ENCODE peak calls at places on chromosomes 1 and 21, in seven cellular contexts. E is right lobe of liver, L is PC-9, A is lower lobe of right lung, V is GM23338, Z is body of pancreas, B is AG04450. C is an unnamed sample. For H3K27me3, the result is how much of the 10 kb centered on the place peaks cover.

GRCh38 chr1:53115403-53116306 is 26.8 kb downstream of the SLC1A7 start:
- DNase-seq in E (no peak), L (peak), A (no peak), V (peak), Z (no peak), B (no peak), C (peak)

GRCh38 chr1:204819495-204819894 is 51.2 kb upstream of the NFASC start:
- DNase-seq in E (no peak), L (no peak), A (no peak), V (no peak), Z (no peak), B (no peak), C (no peak)

GRCh38 chr1:168273575-168273974 is 7.1 kb upstream of the TBX19 start:
- DNase-seq in E (no peak), L (no peak), A (no peak), V (no peak), Z (no peak), B (no peak), C (no peak)

GRCh38 chr1:78834201-78834741 is 172.3 kb downstream of the ADGRL4 start:
- DNase-seq in E (no peak), L (no peak), A (no peak), V (no peak), Z (no peak), B (no peak), C (no peak)

GRCh38 chr1:174748603-174749002 is 251.1 kb upstream of the CACYBP start:
- DNase-seq in E (no peak), L (no peak), A (no peak), V (no peak), Z (no peak), B (no peak), C (no peak)

GRCh38 chr21:24941316-24942185 is 665.7 kb downstream of the MRPL39 start:
- DNase-seq in E (no peak), L (no peak), A (no peak), V (peak), Z (no peak), B (no peak), C (peak)

GRCh38 chr1:180440335-180440734 is 62.0 kb downstream of the ACBD6 start:
- DNase-seq in E (no peak), L (no peak), A (no peak), V (no peak), Z (no peak), B (no peak), C (no peak)

GRCh38 chr1:27992271-27992670 is 32.5 kb downstream of the XKR8 start:
- DNase-seq in E (no peak), L (no peak), A (peak), V (no peak), Z (no peak), B (no peak), C (no peak)

GRCh38 chr1:9753121-9753531 is 70.6 kb downstream of the CLSTN1 start:
- DNase-seq in E (no peak), L (no peak), A (no peak), V (no peak), Z (peak), B (peak), C (no peak)

GRCh38 chr1:212225416-212225815 is 59.8 kb upstream of the PPP2R5A start:
- DNase-seq in E (no peak), L (no peak), A (no peak), V (peak), Z (no peak), B (no peak), C (no peak)

GRCh38 chr1:229063154-229063553 is 207.8 kb upstream of the RAB4A start:
- DNase-seq in E (no peak), L (no peak), A (no peak), V (no peak), Z (no peak), B (no peak), C (no peak)

GRCh38 chr1:54857741-54858665 is 29.0 kb downstream of the DHCR24 start:
- DNase-seq in E (peak), L (peak), A (no peak), V (no peak), Z (no peak), B (no peak), C (peak)

GRCh38 chr1:87588445-87588844 is 259.8 kb downstream of the LMO4 start:
- DNase-seq in E (no peak), L (no peak), A (no peak), V (no peak), Z (no peak), B (peak), C (no peak)

GRCh38 chr1:154463512-154463990 is 38.5 kb upstream of the TDRD10 start:
- DNase-seq in E (no peak), L (no peak), A (no peak), V (no peak), Z (no peak), B (no peak), C (no peak)

GRCh38 chr1:91711504-91712247 is 174.3 kb downstream of the TGFBR3 start:
- DNase-seq in E (no peak), L (no peak), A (no peak), V (no peak), Z (no peak), B (no peak), C (no peak)

GRCh38 chr1:104190821-104191220 is 441.1 kb downstream of the AMY1C start:
- DNase-seq in E (no peak), L (no peak), A (no peak), V (no peak), Z (no peak), B (no peak), C (no peak)

GRCh38 chr1:53025778-53026131 is 36.3 kb upstream of the PODN start:
- DNase-seq in E (no peak), L (no peak), A (no peak), V (no peak), Z (no peak), B (no peak), C (no peak)

DNA sequence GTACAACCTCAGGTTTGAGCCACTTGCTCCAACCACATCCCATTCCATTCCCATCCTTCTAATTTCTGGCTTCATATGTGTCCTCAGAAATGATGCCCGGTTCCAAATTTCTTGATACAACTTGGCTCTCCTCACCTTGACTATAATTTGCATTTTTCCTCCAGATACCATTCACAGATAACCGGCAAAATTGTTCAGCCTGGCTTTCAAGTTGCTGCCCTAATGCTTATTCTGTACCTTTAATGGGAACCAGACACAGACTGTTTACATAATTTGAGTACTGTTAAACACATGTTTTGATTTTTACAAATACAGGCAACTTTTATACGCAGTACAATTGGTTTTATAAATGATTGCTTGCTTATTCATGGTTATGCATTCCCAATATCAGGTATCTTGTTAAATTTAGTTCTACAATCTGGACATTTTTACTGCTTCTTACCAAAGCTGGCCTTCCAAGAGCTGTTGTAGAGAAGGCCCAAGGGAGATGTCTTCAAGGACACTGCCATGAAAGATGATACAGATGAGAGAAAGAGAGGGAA is 649.5 kb upstream of the CAMK1G start:
- DNase-seq in E (no peak), L (no peak), A (no peak), V (no peak), Z (no peak), B (no peak), C (no peak)
- TF ChIP-seq CTCF in E (no peak), L (no peak), A (no peak), V (no peak), Z (no peak), B (no peak), C (no peak)

GRCh38 chr1:241765390-241765789 is 82.6 kb upstream of the EXO1 start:
- DNase-seq in E (no peak), L (no peak), A (no peak), V (no peak), Z (no peak), B (no peak), C (no peak)

GRCh38 chr1:241767737-241768136 is 80.3 kb upstream of the EXO1 start:
- DNase-seq in E (no peak), L (no peak), A (no peak), V (peak), Z (no peak), B (no peak), C (no peak)

GRCh38 chr1:241762713-241763339 is 85.2 kb upstream of the EXO1 start:
- DNase-seq in E (no peak), L (no peak), A (no peak), V (no peak), Z (no peak), B (no peak), C (no peak)
- H3K27me3 ChIP-seq in E (under half), L (under half), A (under half), V (under half), Z (under half), B (under half), C (under half)

DNA sequence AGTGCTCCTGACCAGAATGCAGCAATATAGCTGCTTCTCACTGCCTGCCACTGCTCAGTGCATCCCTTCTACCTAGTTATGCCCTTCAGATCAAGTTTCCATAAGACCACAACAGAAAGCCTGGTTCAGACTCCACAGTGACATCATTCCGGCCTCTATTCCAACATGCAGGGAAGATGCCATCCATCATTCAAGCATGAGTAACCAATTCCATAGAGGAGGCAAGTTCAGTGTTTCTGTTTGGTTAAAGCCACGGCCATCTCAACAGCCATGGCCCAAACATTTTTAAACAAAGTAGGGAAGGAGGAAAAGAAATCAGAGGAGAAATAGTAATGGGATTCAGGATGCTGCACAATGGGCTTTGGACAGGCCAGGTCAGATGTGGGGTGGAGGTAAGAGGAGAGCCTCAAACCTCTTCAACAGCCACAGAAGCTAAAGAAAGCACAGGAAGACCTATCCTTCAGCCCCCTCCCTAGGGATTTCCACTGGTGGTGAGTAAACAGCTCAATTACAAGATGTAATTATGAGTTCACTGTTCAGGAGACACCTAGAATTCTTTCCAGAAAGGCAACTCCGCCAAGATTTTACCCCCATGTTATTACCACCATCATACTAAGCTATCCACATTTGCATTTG is 484.9 kb downstream of the SETD4 start:
- DNase-seq in E (no peak), L (no peak), A (no peak), V (no peak), Z (no peak), B (peak), C (no peak)
- H3K27ac ChIP-seq in E (no peak), L (no peak), A (no peak), V (no peak), Z (no peak), B (no peak), C (no peak)

DNA sequence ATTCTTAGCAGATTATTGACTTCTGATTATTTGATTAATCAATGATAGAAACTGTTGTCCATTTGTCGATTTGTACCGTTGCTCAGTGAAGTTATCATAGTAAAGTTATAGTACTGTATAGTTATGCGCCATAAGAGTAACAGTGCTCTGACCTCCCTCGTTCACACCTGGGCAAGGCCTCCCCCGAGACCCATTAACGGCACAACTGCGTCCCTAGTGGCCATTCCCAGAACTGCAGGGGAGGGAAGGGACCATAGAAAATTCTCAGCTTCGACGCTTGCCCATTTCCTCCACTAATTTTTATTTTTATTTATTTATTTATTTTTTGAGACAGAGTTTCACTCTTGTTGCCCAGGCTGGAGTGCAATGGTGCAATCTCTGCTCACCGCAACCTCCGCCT is 334.4 kb downstream of the DSCAM start:
- DNase-seq in E (no peak), L (no peak), A (no peak), V (peak), Z (peak), B (no peak), C (no peak)
- TF ChIP-seq CTCF in E (no peak), L (peak), A (peak), V (peak), Z (peak), B (peak), C (no peak)

GRCh38 chr1:36571106-36571505 is 88.4 kb upstream of the CSF3R start:
- DNase-seq in E (peak), L (no peak), A (peak), V (no peak), Z (no peak), B (no peak), C (no peak)

GRCh38 chr1:36576118-36576517 is 93.4 kb upstream of the CSF3R start:
- DNase-seq in E (peak), L (peak), A (peak), V (peak), Z (peak), B (no peak), C (peak)

GRCh38 chr1:36572142-36572715 is 89.5 kb upstream of the CSF3R start:
- DNase-seq in E (peak), L (no peak), A (peak), V (peak), Z (no peak), B (no peak), C (no peak)

GRCh38 chr1:36572906-36573305 is 90.2 kb upstream of the CSF3R start:
- DNase-seq in E (peak), L (no peak), A (peak), V (no peak), Z (no peak), B (no peak), C (no peak)

GRCh38 chr1:36573445-36573844 is 90.7 kb upstream of the CSF3R start:
- DNase-seq in E (peak), L (no peak), A (peak), V (no peak), Z (no peak), B (no peak), C (no peak)
- H3K27me3 ChIP-seq in E (under half), L (half or more), A (under half), V (under half), Z (under half), B (under half), C (under half)

GRCh38 chr1:183241446-183241845 is 55.4 kb downstream of the LAMC2 start:
- DNase-seq in E (no peak), L (no peak), A (no peak), V (no peak), Z (no peak), B (no peak), C (no peak)
- H3K27ac ChIP-seq in E (no peak), L (no peak), A (peak), V (no peak), Z (no peak), B (no peak), C (peak)

GRCh38 chr1:31335007-31335406 is 37.9 kb downstream of the FABP3 start:
- DNase-seq in E (no peak), L (no peak), A (no peak), V (peak), Z (no peak), B (peak), C (no peak)
- TF ChIP-seq CTCF in E (peak), L (peak), A (peak), V (peak), Z (peak), B (peak), C (no peak)

DNA sequence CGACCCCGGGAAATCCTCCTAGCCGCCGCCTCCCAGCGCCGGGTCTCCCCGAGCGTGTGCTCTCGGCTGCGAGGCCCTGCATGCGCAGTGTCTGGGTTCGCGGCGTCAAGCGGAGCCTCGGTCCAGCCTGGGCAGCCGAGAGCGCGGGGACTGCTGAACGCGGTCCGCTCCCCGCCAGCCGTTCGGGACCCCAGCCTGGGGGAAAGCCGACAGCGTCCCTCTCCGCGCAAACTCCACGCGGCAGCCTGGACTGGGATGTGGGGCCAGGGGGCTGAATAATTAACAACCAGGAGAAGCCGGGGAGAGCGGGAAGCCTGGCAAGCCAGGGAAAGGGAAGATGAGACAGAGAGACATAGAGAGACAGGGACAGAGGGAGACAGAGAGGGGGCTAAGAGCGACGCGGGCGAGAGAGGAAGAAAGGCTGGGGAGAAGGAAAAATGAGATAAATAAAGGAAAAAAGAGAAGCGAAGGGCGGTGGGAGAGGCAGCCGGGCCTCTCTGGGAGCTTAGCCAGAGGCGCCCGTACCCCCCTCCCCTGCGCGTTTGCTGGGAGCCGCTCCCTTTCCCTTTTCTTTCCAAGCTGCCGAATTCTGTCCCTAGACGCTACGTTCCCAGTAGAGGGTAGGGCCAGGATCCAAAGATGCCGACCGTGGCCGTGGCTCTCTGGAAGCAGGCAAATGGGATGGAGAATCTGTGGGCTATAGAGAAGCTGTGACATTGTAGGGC is 64.1 kb downstream of the MEF2D start:
- DNase-seq in E (no peak), L (no peak), A (no peak), V (peak), Z (peak), B (no peak), C (no peak)
- H3K27me3 ChIP-seq in E (half or more), L (half or more), A (half or more), V (half or more), Z (under half), B (half or more), C (half or more)